ENCODE peak calls at places on chromosomes 12 and 14, in eight cellular contexts. M, V, B, O, N, U, J and F are unnamed samples.

GRCh38 chr12:65721541-65722190 is 102.6 kb upstream of the HMGA2 start:
- DNase-seq in M (no peak), V (no peak), B (no peak), O (no peak), N (no peak), U (no peak), J (no peak), F (no peak)

GRCh38 chr14:50612795-50613194 is 52.9 kb downstream of the ATL1 start:
- DNase-seq in M (no peak), V (no peak), B (no peak), O (no peak), N (no peak), U (no peak), J (no peak), F (no peak)

GRCh38 chr14:77181603-77182437 is at the start of gene TMEM63C:
- DNase-seq in M (no peak), V (peak; percentile 32), B (no peak), O (peak; percentile 15), N (no peak), U (no peak), J (peak; percentile 77), F (peak; percentile 82)

GRCh38 chr14:77133718-77134338 is 7.8 kb downstream of the ZDHHC22 start:
- DNase-seq in M (no peak), V (peak; percentile 19), B (no peak), O (peak; percentile 75), N (peak; percentile 40), U (peak; percentile 74), J (peak; percentile 69), F (no peak)

GRCh38 chr12:53955036-53955775 is 503 bp downstream of the HOXC12 start:
- DNase-seq in M (no peak), V (no peak), B (no peak), O (no peak), N (no peak), U (no peak), J (no peak), F (no peak)

GRCh38 chr14:63045234-63045611 is at the start of gene KCNH5:
- DNase-seq in M (no peak), V (no peak), B (no peak), O (peak; percentile 43), N (peak; percentile 16), U (peak; percentile 42), J (peak; percentile 48), F (no peak)

GRCh38 chr12:68210875-68211274 is 14.7 kb downstream of the IL26 start:
- DNase-seq in M (no peak), V (no peak), B (no peak), O (no peak), N (no peak), U (no peak), J (no peak), F (no peak)

GRCh38 chr14:76495983-76496382 is 120.0 kb downstream of the ESRRB start:
- DNase-seq in M (no peak), V (no peak), B (no peak), O (no peak), N (no peak), U (no peak), J (no peak), F (no peak)

GRCh38 chr12:124527861-124528561 is 39.4 kb downstream of the NCOR2 start:
- DNase-seq in M (no peak), V (no peak), B (no peak), O (no peak), N (peak; percentile 42), U (peak; percentile 68), J (no peak), F (no peak)